ENCODE peak calls at places on chromosomes 3 and 15, in five cellular contexts. S is GF-D8, H is fibroblast of lung, U is left colon, L is C1 segment of cervical spinal cord. T is an unnamed sample.

GRCh38 chr15:66882251-66883020 is 180.4 kb downstream of the SMAD6 start:
- DNase-seq in S (no peak), H (peak), U (no peak), L (no peak), T (no peak)

GRCh38 chr15:101054116-101054515 is 135.0 kb downstream of the LRRK1 start:
- DNase-seq in S (no peak), H (no peak), U (no peak), L (no peak), T (no peak)

GRCh38 chr3:60758169-60758568 is 493.1 kb downstream of the FHIT start:
- DNase-seq in S (peak), H (no peak), U (no peak), L (no peak), T (no peak)

GRCh38 chr3:170469151-170470062 is 50.7 kb downstream of the CLDN11 start:
- DNase-seq in S (no peak), H (peak), U (no peak), L (no peak), T (no peak)

GRCh38 chr3:4665197-4665596 is 172.0 kb downstream of the ITPR1 start:
- DNase-seq in S (no peak), H (no peak), U (no peak), L (no peak), T (no peak)

GRCh38 chr15:50824507-50824906 is 59.0 kb upstream of the SPPL2A start:
- DNase-seq in S (no peak), H (no peak), U (no peak), L (no peak), T (no peak)

GRCh38 chr3:39601241-39601640 is 133.8 kb downstream of the MOBP start:
- DNase-seq in S (no peak), H (no peak), U (no peak), L (no peak), T (no peak)

GRCh38 chr15:69713726-69714559 is 261.3 kb downstream of the RPLP1 start:
- DNase-seq in S (no peak), H (no peak), U (no peak), L (no peak), T (peak)

GRCh38 chr3:45786801-45787495 is 9.4 kb downstream of the SLC6A20 start:
- DNase-seq in S (no peak), H (no peak), U (no peak), L (no peak), T (no peak)

T was measured in activated CD4-positive, CD25-positive, alpha-beta regulatory T cell.